ENCODE peak calls at places on chromosomes 7 and 10, in five cellular contexts. L, A, G, U and Z are unnamed samples.

GRCh38 chr10:48406204-48406603 is 99.7 kb downstream of the MAPK8 start:
- DNase-seq in L (peak; percentile 24), A (no peak), G (peak; percentile 84), U (no peak), Z (no peak)

GRCh38 chr10:103254538-103255325 is 9.0 kb downstream of the RPEL1 start:
- DNase-seq in L (peak; percentile 61), A (no peak), G (no peak), U (no peak), Z (no peak)

GRCh38 chr7:55533050-55533728 is 39.1 kb downstream of the VOPP1 start:
- DNase-seq in L (no peak), A (peak; percentile 55), G (peak; percentile 56), U (no peak), Z (no peak)

GRCh38 chr7:81487512-81487911 is 282.3 kb downstream of the HGF start:
- DNase-seq in L (no peak), A (no peak), G (no peak), U (no peak), Z (no peak)

GRCh38 chr10:58932821-58933314 is 243.6 kb upstream of the PHYHIPL start:
- DNase-seq in L (no peak), A (no peak), G (no peak), U (no peak), Z (no peak)

GRCh38 chr10:89593043-89593442 is 52.0 kb downstream of the PANK1 start:
- DNase-seq in L (no peak), A (no peak), G (no peak), U (no peak), Z (no peak)

GRCh38 chr7:92281031-92281430 is 35.3 kb downstream of the ANKIB1 start:
- DNase-seq in L (no peak), A (no peak), G (no peak), U (no peak), Z (no peak)

GRCh38 chr7:4797858-4798705 is 22.7 kb downstream of the AP5Z1 start:
- DNase-seq in L (peak; percentile 16), A (peak; percentile 38), G (no peak), U (peak; percentile 56), Z (no peak)

GRCh38 chr7:134368851-134369533 is 52.3 kb upstream of the SLC35B4 start:
- DNase-seq in L (no peak), A (no peak), G (peak; percentile 81), U (no peak), Z (no peak)

GRCh38 chr7:74174606-74175082 is 488 bp downstream of the EIF4H start:
- DNase-seq in L (no peak), A (peak; percentile 16), G (no peak), U (peak; percentile 49), Z (peak; percentile 29)

GRCh38 chr7:57203161-57203791 is 71.0 kb upstream of the ZNF479 start:
- DNase-seq in L (no peak), A (no peak), G (no peak), U (no peak), Z (no peak)

GRCh38 chr7:107387573-107388219 is 82.2 kb upstream of the GPR22 start:
- DNase-seq in L (no peak), A (no peak), G (no peak), U (no peak), Z (no peak)

GRCh38 chr7:142263598-142264380 is 5.9 kb upstream of the PRSS58 start:
- DNase-seq in L (no peak), A (no peak), G (peak; percentile 11), U (no peak), Z (no peak)

GRCh38 chr10:71852335-71852937 is 1.4 kb upstream of the PSAP start:
- DNase-seq in L (no peak), A (no peak), G (no peak), U (peak; percentile 62), Z (no peak)

GRCh38 chr10:48509061-48509772 is 95.7 kb downstream of the ARHGAP22 start:
- DNase-seq in L (no peak), A (no peak), G (no peak), U (no peak), Z (no peak)

GRCh38 chr7:101108330-101108857 is 18.5 kb upstream of the SERPINE1 start:
- DNase-seq in L (no peak), A (no peak), G (no peak), U (peak; percentile 69), Z (no peak)

GRCh38 chr10:33901166-33901565 is 566.7 kb upstream of the NRP1 start:
- DNase-seq in L (no peak), A (no peak), G (no peak), U (no peak), Z (peak; percentile 28)

GRCh38 chr7:32218741-32219283 is 148.6 kb upstream of the PDE1C start:
- DNase-seq in L (no peak), A (no peak), G (no peak), U (no peak), Z (no peak)

GRCh38 chr10:50279489-50279888 is 28.2 kb upstream of the ASAH2 start:
- DNase-seq in L (no peak), A (no peak), G (no peak), U (no peak), Z (no peak)

GRCh38 chr7:16644987-16645592 is 464 bp downstream of the ANKMY2 start:
- DNase-seq in L (no peak), A (peak; percentile 7), G (no peak), U (peak; percentile 59), Z (peak; percentile 42)

GRCh38 chr7:15874774-15875173 is 188.3 kb upstream of the MEOX2 start:
- DNase-seq in L (no peak), A (no peak), G (no peak), U (no peak), Z (no peak)

GRCh38 chr7:41005381-41005901 is 697.4 kb downstream of the INHBA start:
- DNase-seq in L (no peak), A (no peak), G (peak; percentile 95), U (peak; percentile 38), Z (no peak)

GRCh38 chr7:3078458-3078857 is 34.8 kb upstream of the CARD11 start:
- DNase-seq in L (no peak), A (no peak), G (no peak), U (no peak), Z (no peak)

GRCh38 chr10:57788117-57788516 is 479.6 kb downstream of the IPMK start:
- DNase-seq in L (no peak), A (no peak), G (no peak), U (no peak), Z (no peak)

GRCh38 chr7:7861211-7861633 is 107.4 kb upstream of the GLCCI1 start:
- DNase-seq in L (peak; percentile 7), A (no peak), G (peak; percentile 81), U (no peak), Z (no peak)

GRCh38 chr7:15508258-15508657 is 53.6 kb downstream of the AGMO start:
- DNase-seq in L (no peak), A (no peak), G (peak; percentile 8), U (no peak), Z (no peak)

GRCh38 chr10:13848530-13849425 is 262.0 kb downstream of the PRPF18 start:
- DNase-seq in L (no peak), A (no peak), G (no peak), U (no peak), Z (no peak)

GRCh38 chr10:58963723-58964124 is 212.7 kb upstream of the PHYHIPL start:
- DNase-seq in L (no peak), A (no peak), G (no peak), U (no peak), Z (no peak)

GRCh38 chr10:47240173-47240572 is 59.8 kb upstream of the GDF10 start:
- DNase-seq in L (no peak), A (no peak), G (no peak), U (no peak), Z (no peak)

GRCh38 chr7:114922151-114922651 is 307 bp downstream of the MDFIC start:
- DNase-seq in L (no peak), A (peak; percentile 28), G (no peak), U (peak; percentile 75), Z (peak; percentile 63)

GRCh38 chr7:84389242-84389641 is 194.7 kb upstream of the SEMA3A start:
- DNase-seq in L (no peak), A (no peak), G (no peak), U (no peak), Z (no peak)

GRCh38 chr7:84394219-84394618 is 199.6 kb upstream of the SEMA3A start:
- DNase-seq in L (no peak), A (no peak), G (no peak), U (no peak), Z (no peak)

GRCh38 chr7:84399661-84400060 is 205.1 kb upstream of the SEMA3A start:
- DNase-seq in L (no peak), A (no peak), G (no peak), U (no peak), Z (no peak)

GRCh38 chr7:84393776-84394175 is 199.2 kb upstream of the SEMA3A start:
- DNase-seq in L (no peak), A (no peak), G (no peak), U (no peak), Z (no peak)
- H3K27me3 ChIP-seq in L (no peaks in the 10 kb centered on the region), A (no peaks in the 10 kb centered on the region), G (no peaks in the 10 kb centered on the region), U (no peaks in the 10 kb centered on the region), Z (no peaks in the 10 kb centered on the region)

DNA sequence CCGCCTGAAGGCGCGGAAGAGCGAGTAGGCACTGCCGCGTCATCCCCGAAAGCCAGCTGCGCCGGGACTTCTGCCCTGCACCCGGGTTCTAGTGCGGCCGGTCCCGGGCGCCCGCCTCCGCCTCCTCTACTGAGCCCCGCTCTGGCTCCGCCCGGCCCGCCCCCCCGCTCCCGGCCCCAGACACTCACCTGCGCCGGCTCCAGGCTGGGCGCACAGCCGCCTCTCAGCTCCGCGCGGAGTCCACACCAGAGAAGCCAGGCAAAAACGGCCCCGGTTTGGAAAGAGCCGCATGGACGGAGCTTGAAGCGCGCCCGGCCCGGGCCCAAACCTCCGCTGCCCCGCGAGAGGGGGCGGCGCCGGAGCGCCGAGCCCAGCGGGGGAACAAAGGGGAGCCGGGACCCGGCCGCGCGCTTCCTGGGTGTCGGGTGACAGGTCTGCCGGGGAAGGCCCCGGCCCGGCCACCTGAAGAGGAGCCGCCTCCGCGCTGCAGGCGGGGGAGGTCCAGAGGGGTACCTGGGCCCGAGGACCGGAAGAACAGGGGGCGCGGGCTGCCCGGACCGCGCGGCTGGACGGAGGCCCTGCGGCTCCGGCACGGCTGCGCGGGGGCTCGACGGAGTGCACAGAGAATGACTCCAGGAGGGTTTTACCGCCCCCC is 168.2 kb downstream of the NRF1 start:
- DNase-seq in L (peak; percentile 61), A (no peak), G (peak; percentile 74), U (no peak), Z (no peak)
- H3K27me3 ChIP-seq in L (no peaks in the 10 kb centered on the region), A (peaks cover 54% of the 10 kb centered on the region), G (peaks cover 43% of the 10 kb centered on the region), U (peaks cover 77% of the 10 kb centered on the region), Z (peaks cover 33% of the 10 kb centered on the region)

DNA sequence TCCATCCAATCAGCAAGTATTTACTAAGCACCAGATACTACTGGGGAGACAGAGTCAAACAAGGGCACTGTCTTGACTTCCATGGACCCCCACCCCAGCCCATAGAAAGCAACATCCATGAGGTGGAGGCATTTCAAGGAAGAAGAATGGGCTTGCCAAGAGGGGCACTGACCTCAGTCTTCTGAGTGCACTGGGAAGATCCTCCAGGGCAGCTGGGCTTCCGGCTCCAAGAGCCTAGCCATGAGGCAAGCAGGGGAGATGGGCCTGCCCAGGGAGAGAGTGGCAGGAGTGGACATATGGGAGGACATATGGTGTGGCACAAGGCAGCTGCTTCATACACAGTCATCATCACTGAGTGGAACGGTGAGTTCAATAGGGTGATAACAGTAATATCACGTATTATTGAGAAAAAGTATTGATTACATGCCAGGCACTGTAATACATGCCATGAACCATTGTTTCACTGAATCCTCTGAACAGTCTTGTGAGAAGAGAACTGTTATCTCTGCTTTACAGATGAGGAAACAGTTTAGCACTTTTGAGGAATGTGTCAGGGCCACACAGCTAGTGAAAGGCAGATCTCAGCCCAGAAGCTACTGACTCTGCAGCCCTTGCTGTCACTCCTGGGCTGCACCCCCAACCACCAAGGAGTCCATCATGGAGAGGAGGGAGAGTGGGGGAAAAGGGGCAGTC is 331.7 kb upstream of the ZMIZ1 start:
- DNase-seq in L (no peak), A (no peak), G (no peak), U (no peak), Z (no peak)
- H3K27me3 ChIP-seq in L (peaks cover 56% of the 10 kb centered on the region), A (no peaks in the 10 kb centered on the region), G (peaks cover 6% of the 10 kb centered on the region), U (no peaks in the 10 kb centered on the region), Z (no peaks in the 10 kb centered on the region)

GRCh38 chr10:117621795-117622420 is 79.4 kb downstream of the EMX2 start:
- DNase-seq in L (no peak), A (no peak), G (no peak), U (no peak), Z (no peak)
- H3K27me3 ChIP-seq in L (peaks cover 50% of the 10 kb centered on the region), A (no peaks in the 10 kb centered on the region), G (peaks cover 12% of the 10 kb centered on the region), U (no peaks in the 10 kb centered on the region), Z (no peaks in the 10 kb centered on the region)